ENCODE peak calls at places on chromosomes 2 and 18, in seven cellular contexts. O is PC-3, G is HCT116, Q is hepatocyte, U is GM23338, E is neural progenitor cell, D is MM.1S. V is an unnamed sample.

GRCh38 chr18:57891707-57892391 is 88.7 kb upstream of the ATP8B1 start:
- DNase-seq in D (peak; percentile 25), G (no peak), E (no peak), O (no peak), Q (no peak), U (no peak), V (no peak)

GRCh38 chr2:240162531-240162930 is 22.1 kb upstream of the OTOS start:
- DNase-seq in D (no peak), G (no peak), E (no peak), U (no peak), O (no peak), Q (no peak), V (no peak)

GRCh38 chr2:153873062-153874048 is 1.6 kb downstream of the GALNT13 start:
- DNase-seq in U (peak; percentile 43), E (peak; percentile 80), G (no peak), O (no peak), Q (peak; percentile 38), D (no peak), V (no peak)

GRCh38 chr2:69299772-69300516 is 87.1 kb downstream of the GFPT1 start:
- DNase-seq in D (no peak), E (no peak), U (no peak), O (no peak), Q (no peak), G (no peak), V (no peak)

GRCh38 chr18:70650878-70651277 is 362.0 kb downstream of the SOCS6 start:
- DNase-seq in U (no peak), D (no peak), Q (no peak), G (no peak), O (no peak), E (no peak), V (no peak)

GRCh38 chr2:128285329-128285931 is 33.2 kb downstream of the HS6ST1 start:
- DNase-seq in D (no peak), Q (no peak), E (no peak), O (no peak), G (no peak), U (no peak), V (no peak)

GRCh38 chr18:48732767-48733424 is 194.1 kb downstream of the CTIF start:
- DNase-seq in Q (no peak), G (no peak), O (no peak), U (no peak), E (no peak), D (no peak), V (no peak)

GRCh38 chr2:31426096-31426495 is 11.6 kb upstream of the XDH start:
- DNase-seq in Q (no peak), O (no peak), U (no peak), G (no peak), D (no peak), E (no peak), V (no peak)

GRCh38 chr2:237319086-237319820 is 94.7 kb downstream of the COL6A3 start:
- DNase-seq in Q (no peak), D (no peak), U (no peak), E (no peak), O (no peak), G (no peak), V (no peak)

GRCh38 chr2:9474361-9475117 is at the start of gene IAH1:
- DNase-seq in O (peak; percentile 53), G (no peak), E (peak; percentile 59), D (peak; percentile 62), Q (peak; percentile 71), U (peak; percentile 54), V (peak; percentile 77)

GRCh38 chr2:241066171-241066892 is 35.8 kb downstream of the MTERF4 start:
- DNase-seq in G (no peak), Q (no peak), D (no peak), O (no peak), U (no peak), E (no peak), V (no peak)

GRCh38 chr2:96157649-96158553 is 12.7 kb upstream of the DUSP2 start:
- DNase-seq in Q (no peak), G (no peak), U (no peak), D (no peak), E (no peak), O (no peak), V (peak; percentile 63)

GRCh38 chr2:109356251-109357035 is 227.4 kb downstream of the SH3RF3 start:
- DNase-seq in O (no peak), G (no peak), U (no peak), D (no peak), Q (no peak), E (no peak), V (no peak)

GRCh38 chr2:206981739-206982336 is 42.5 kb downstream of the CPO start:
- DNase-seq in U (peak; percentile 80), D (peak; percentile 28), G (peak; percentile 36), Q (peak; percentile 74), E (peak; percentile 75), O (peak; percentile 82), V (peak; percentile 87)

GRCh38 chr18:54444309-54444914 is 86.7 kb downstream of the C18orf54 start:
- DNase-seq in D (peak; percentile 61), Q (peak; percentile 73), E (peak; percentile 76), G (peak; percentile 60), O (peak; percentile 76), U (peak; percentile 87), V (peak; percentile 65)

GRCh38 chr2:210913461-210913860 is 357.1 kb downstream of the CPS1 start:
- DNase-seq in Q (no peak), E (no peak), G (no peak), U (no peak), D (no peak), O (no peak), V (no peak)

GRCh38 chr18:55024568-55024967 is 65.3 kb upstream of the CCDC68 start:
- DNase-seq in E (no peak), G (no peak), Q (no peak), O (peak; percentile 35), U (no peak), D (no peak), V (no peak)

GRCh38 chr2:6977095-6977777 is 60.0 kb downstream of the RNF144A start:
- DNase-seq in D (no peak), O (peak; percentile 87), G (no peak), E (no peak), Q (peak; percentile 52), U (no peak), V (peak; percentile 15)

GRCh38 chr2:42622943-42623676 is 54.7 kb downstream of the MTA3 start:
- DNase-seq in Q (no peak), U (peak; percentile 68), O (no peak), E (no peak), D (no peak), G (no peak), V (no peak)

GRCh38 chr2:179579744-179580143 is 281.7 kb downstream of the ZNF385B start:
- DNase-seq in Q (no peak), E (no peak), G (no peak), O (no peak), D (no peak), U (no peak), V (no peak)

GRCh38 chr2:6068441-6068935 is 376.3 kb downstream of the SOX11 start:
- DNase-seq in E (no peak), Q (no peak), O (no peak), U (no peak), G (no peak), D (no peak), V (no peak)

GRCh38 chr2:201436141-201436540 is 15.1 kb downstream of the TRAK2 start:
- DNase-seq in D (no peak), Q (no peak), U (no peak), E (no peak), O (no peak), G (no peak), V (no peak)

GRCh38 chr2:85920810-85921545 is 32.2 kb upstream of the ST3GAL5 start:
- DNase-seq in O (peak; percentile 30), E (no peak), U (no peak), D (no peak), G (no peak), Q (peak; percentile 28), V (peak; percentile 73)

GRCh38 chr2:166411473-166412230 is 35.9 kb upstream of the SCN9A start:
- DNase-seq in O (no peak), D (no peak), U (no peak), Q (no peak), G (peak; percentile 12), E (no peak), V (peak; percentile 56)

DNA sequence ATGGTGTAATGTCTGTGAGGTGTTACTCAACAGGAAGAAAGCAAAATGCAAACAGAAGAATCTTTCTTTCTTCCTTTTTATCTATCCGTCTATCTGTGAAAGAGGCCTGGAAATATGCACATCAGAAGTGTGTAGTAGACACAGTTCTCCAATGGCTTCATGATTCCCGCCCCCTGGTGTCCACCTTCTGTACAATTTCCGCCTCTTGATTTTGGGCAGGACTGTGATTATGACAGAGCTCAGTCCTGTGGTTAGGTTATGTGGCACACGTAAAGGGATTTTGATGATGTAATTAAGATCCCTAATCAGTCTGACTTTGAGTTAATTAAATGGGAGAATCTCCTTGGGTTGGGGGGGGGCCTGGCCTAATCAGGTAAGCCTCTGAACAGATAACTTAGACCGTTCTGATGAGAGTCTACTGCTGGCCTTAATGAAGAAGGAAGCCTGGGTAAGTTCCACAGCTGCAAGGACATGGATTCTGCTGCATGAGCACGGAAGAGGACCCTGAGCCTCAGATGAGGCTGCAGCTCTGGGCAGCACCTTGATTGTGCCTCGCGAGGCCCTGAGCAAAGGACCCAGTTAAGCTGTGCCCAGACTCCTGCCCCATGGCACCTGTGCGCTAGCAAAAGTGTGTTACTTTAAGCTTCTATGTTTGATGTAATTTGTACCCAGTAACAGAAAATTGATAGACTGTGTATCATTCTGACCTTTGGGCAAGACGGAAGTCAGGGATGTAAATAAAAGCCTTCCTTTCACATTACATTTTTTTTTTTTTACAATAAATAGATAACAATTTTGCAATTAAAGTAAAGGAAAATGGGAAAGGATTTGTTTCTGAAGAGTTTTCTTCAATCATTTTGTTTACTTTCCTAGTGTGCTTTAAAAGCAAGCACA is 11.3 kb upstream of the KCNF1 start:
- DNase-seq in D (no peak), G (peak; percentile 68), E (no peak), Q (no peak), O (peak; percentile 74), U (no peak), V (peak; percentile 30)
- TF ChIP-seq EZH2phosphoT487 in D (no peak), G (no peak), E (no peak), Q (no peak), O (no peak), U (no peak), V (no peak)

DNA sequence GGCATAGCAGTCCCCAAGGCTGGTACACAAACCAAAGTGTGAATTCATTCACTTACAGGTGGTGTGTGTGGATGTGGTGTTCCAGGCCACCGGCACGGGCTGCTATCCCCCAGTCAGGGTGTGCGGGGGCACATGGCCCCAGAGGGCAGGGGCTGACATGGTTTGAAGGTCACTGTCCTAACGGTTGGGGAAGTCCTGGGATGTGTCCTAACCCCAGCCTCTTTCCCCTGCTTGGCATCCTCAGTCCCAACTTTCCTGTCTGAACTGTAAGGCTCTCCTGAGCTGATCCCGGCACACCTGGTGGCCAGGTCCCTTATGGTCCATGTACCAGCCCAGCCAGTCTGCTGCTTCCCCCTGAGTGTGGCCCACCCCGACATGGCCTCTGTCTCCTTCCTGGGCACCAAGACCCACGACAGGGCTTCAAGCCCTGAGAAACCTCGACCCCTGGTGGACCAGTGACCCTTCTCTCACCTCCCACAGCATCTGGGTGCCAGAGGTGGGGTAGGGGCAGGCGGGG is 2.4 kb upstream of the TMEM185B start:
- DNase-seq in D (no peak), O (no peak), Q (no peak), U (no peak), E (no peak), G (no peak), V (no peak)
- TF ChIP-seq EZH2 in D (no peak), O (no peak), Q (no peak), U (no peak), E (no peak), G (no peak), V (no peak)

GRCh38 chr2:17373736-17374135 is 144.5 kb downstream of the RAD51AP2 start:
- DNase-seq in Q (no peak), E (no peak), O (no peak), D (peak; percentile 96), U (no peak), G (no peak), V (peak; percentile 63)
- TF ChIP-seq EZH2phosphoT487 in Q (no peak), E (no peak), O (no peak), D (no peak), U (no peak), G (no peak), V (no peak)

GRCh38 chr2:98825404-98825803 is 94.5 kb upstream of the MGAT4A start:
- DNase-seq in U (no peak), Q (no peak), O (no peak), D (no peak), E (no peak), G (no peak), V (no peak)
- TF ChIP-seq EZH2 in U (no peak), Q (no peak), O (no peak), D (no peak), E (no peak), G (no peak), V (no peak)